ENCODE peak calls at places on chromosomes 6 and 20, in four cellular contexts. K is prostate gland, F is H9, W is DMS153. S is an unnamed sample.

GRCh38 chr20:23441850-23442313 is 2.4 kb downstream of the CSTL1 start:
- DNase-seq in W (peak; percentile 69), F (peak; percentile 92), K (peak; percentile 55), S (peak; percentile 72)

GRCh38 chr6:138405816-138406403 is 1.9 kb downstream of the HEBP2 start:
- DNase-seq in K (no peak), W (peak; percentile 78), F (no peak), S (peak; percentile 24)

GRCh38 chr6:14996892-14997291 is 249.0 kb upstream of the JARID2 start:
- DNase-seq in W (no peak), F (no peak), K (no peak), S (no peak)

GRCh38 chr6:150567823-150568383 is 31.8 kb upstream of the PLEKHG1 start:
- DNase-seq in W (peak; percentile 67), K (no peak), F (no peak), S (no peak)

GRCh38 chr6:119174879-119175817 is 96.7 kb upstream of the FAM184A start:
- DNase-seq in F (no peak), W (no peak), K (no peak), S (no peak)

GRCh38 chr20:62946918-62947317 is 5.6 kb upstream of the SLC17A9 start:
- DNase-seq in W (no peak), K (no peak), F (no peak), S (no peak)

GRCh38 chr6:35512740-35513139 is at the start of gene TULP1:
- DNase-seq in K (no peak), F (peak; percentile 38), W (no peak), S (no peak)

GRCh38 chr6:10505529-10505928 is 15.6 kb upstream of the GCNT2 start:
- DNase-seq in F (no peak), K (no peak), W (peak; percentile 35), S (peak; percentile 91)

GRCh38 chr6:44096615-44097014 is 30.6 kb downstream of the MRPL14 start:
- DNase-seq in K (peak; percentile 67), F (no peak), W (peak; percentile 38), S (peak; percentile 43)

GRCh38 chr6:107272246-107272645 is 156.9 kb upstream of the BEND3 start:
- DNase-seq in W (no peak), K (peak; percentile 56), F (no peak), S (no peak)

GRCh38 chr6:39929039-39929732 is 5.1 kb downstream of the MOCS1 start:
- DNase-seq in F (no peak), W (no peak), K (no peak), S (no peak)

GRCh38 chr20:53529658-53530057 is 64.0 kb downstream of the ZNF217 start:
- DNase-seq in K (no peak), F (no peak), W (no peak), S (no peak)

GRCh38 chr6:117168296-117169059 is 96.9 kb upstream of the VGLL2 start:
- DNase-seq in K (no peak), F (no peak), W (no peak), S (no peak)

GRCh38 chr6:16688984-16689636 is 72.2 kb downstream of the ATXN1 start:
- DNase-seq in K (no peak), F (no peak), W (no peak), S (no peak)

GRCh38 chr6:158010591-158011477 is 29.2 kb downstream of the SYNJ2 start:
- DNase-seq in K (no peak), F (no peak), W (no peak), S (no peak)

GRCh38 chr6:14258117-14258516 is 140.5 kb downstream of the CD83 start:
- DNase-seq in K (no peak), W (no peak), F (no peak), S (no peak)

GRCh38 chr20:13819885-13820645 is 35.2 kb downstream of the NDUFAF5 start:
- DNase-seq in K (peak; percentile 16), F (peak; percentile 38), W (peak; percentile 52), S (peak; percentile 77)

GRCh38 chr6:50720623-50721022 is 7.3 kb downstream of the TFAP2D start:
- DNase-seq in F (peak; percentile 73), W (no peak), K (no peak), S (no peak)

GRCh38 chr6:18126116-18126515 is 3.6 kb upstream of the NHLRC1 start:
- DNase-seq in F (no peak), K (no peak), W (no peak), S (no peak)

GRCh38 chr6:150766201-150766997 is 99.1 kb upstream of the MTHFD1L start:
- DNase-seq in F (no peak), W (no peak), K (no peak), S (no peak)

GRCh38 chr20:5484926-5485325 is 168.2 kb upstream of the PROKR2 start:
- DNase-seq in F (no peak), K (no peak), W (no peak), S (no peak)

GRCh38 chr20:63898882-63899558 is 4.1 kb downstream of the DNAJC5 start:
- DNase-seq in F (no peak), W (no peak), K (no peak), S (no peak)

GRCh38 chr6:52330470-52330869 is 31.5 kb upstream of the PAQR8 start:
- DNase-seq in K (no peak), W (peak; percentile 25), F (no peak), S (no peak)

GRCh38 chr6:147507162-147508072 is 1.1 kb upstream of the SAMD5 start:
- DNase-seq in K (no peak), F (peak; percentile 43), W (peak; percentile 24), S (peak; percentile 37)

GRCh38 chr20:38024496-38024895 is 8.8 kb downstream of the TTI1 start:
- DNase-seq in F (no peak), W (no peak), K (no peak), S (no peak)

GRCh38 chr6:125789576-125790402 is 971 bp upstream of the NCOA7 start:
- DNase-seq in W (peak; percentile 62), F (peak; percentile 59), K (peak; percentile 17), S (peak; percentile 65)

GRCh38 chr6:156425374-156425773 is 351.8 kb upstream of the ARID1B start:
- DNase-seq in F (no peak), K (no peak), W (no peak), S (no peak)